ENCODE peak calls at places on chromosomes 16 and 17, in five cellular contexts. H is ACHN, W is NCI-H1092 treated with DMSO at 0.1 percent for 48 hours, D is testis, L is A549. E is an unnamed sample.

GRCh38 chr16:25366078-25366477 is 108.4 kb upstream of the ZKSCAN2 start:
- DNase-seq in L (no peak), W (no peak), H (no peak), D (no peak), E (peak)

GRCh38 chr17:39999067-39999466 is 16.2 kb upstream of the CSF3 start:
- DNase-seq in W (no peak), H (no peak), L (no peak), D (no peak), E (no peak)

GRCh38 chr17:27529230-27529796 is 73.1 kb downstream of the KSR1 start:
- DNase-seq in W (no peak), L (no peak), D (no peak), H (peak), E (no peak)

GRCh38 chr17:60039096-60039495 is 39.6 kb downstream of the HEATR6 start:
- DNase-seq in L (no peak), H (no peak), D (no peak), W (no peak), E (no peak)

GRCh38 chr17:47465165-47465564 is 65.7 kb upstream of the NPEPPS start:
- DNase-seq in H (no peak), W (no peak), D (no peak), L (no peak), E (no peak)

GRCh38 chr16:11632455-11632921 is 35.8 kb upstream of the SNN start:
- DNase-seq in W (no peak), D (peak), L (no peak), H (no peak), E (no peak)

GRCh38 chr16:74605746-74606520 is 981 bp downstream of the GLG1 start:
- DNase-seq in D (no peak), W (peak), L (no peak), H (no peak), E (no peak)

GRCh38 chr17:38912221-38912813 is 13.1 kb upstream of the LASP1NB start:
- DNase-seq in H (no peak), W (no peak), L (no peak), D (peak), E (no peak)

GRCh38 chr17:78434455-78435329 is 56.2 kb downstream of the PGS1 start:
- DNase-seq in L (no peak), H (no peak), D (no peak), W (no peak), E (no peak)

GRCh38 chr17:75096082-75096625 is 8.4 kb downstream of the SLC16A5 start:
- DNase-seq in L (peak), W (no peak), H (peak), D (no peak), E (no peak)

GRCh38 chr16:50304467-50305440 is 38.4 kb downstream of the ADCY7 start:
- DNase-seq in H (no peak), D (no peak), W (no peak), L (no peak), E (no peak)

GRCh38 chr16:69187387-69187890 is 475 bp downstream of the SNTB2 start:
- DNase-seq in L (peak), W (peak), D (peak), H (peak), E (no peak)

GRCh38 chr16:2610781-2611498 is 71.4 kb upstream of the KCTD5 start:
- DNase-seq in L (no peak), W (no peak), D (no peak), H (no peak), E (no peak)

GRCh38 chr17:53655591-53655990 is 167.1 kb upstream of the KIF2B start:
- DNase-seq in W (no peak), D (no peak), L (no peak), H (peak), E (no peak)

GRCh38 chr16:6165330-6165984 is 1067.9 kb upstream of the EEF2KMT start:
- DNase-seq in W (no peak), L (no peak), H (peak), D (no peak), E (no peak)

GRCh38 chr16:19771796-19772195 is 53.7 kb downstream of the IQCK start:
- DNase-seq in L (no peak), H (no peak), D (no peak), W (no peak), E (no peak)

GRCh38 chr17:77217566-77217965 is 76.8 kb downstream of the SEC14L1 start:
- DNase-seq in W (peak), D (peak), H (no peak), L (no peak), E (no peak)

GRCh38 chr17:39096435-39097158 is 54.8 kb downstream of the PLXDC1 start:
- DNase-seq in W (no peak), L (no peak), H (no peak), D (peak), E (peak)

GRCh38 chr17:75271233-75271954 is 363 bp upstream of the MIF4GD start:
- DNase-seq in H (peak), W (peak), D (peak), L (peak), E (peak)

GRCh38 chr17:60303406-60304099 is 88.4 kb downstream of the USP32 start:
- DNase-seq in H (no peak), L (no peak), W (no peak), D (no peak), E (no peak)

GRCh38 chr17:6542577-6542976 is 13.8 kb downstream of the PITPNM3 start:
- DNase-seq in L (no peak), D (no peak), H (no peak), W (no peak), E (no peak)

GRCh38 chr16:84228321-84228838 is 11.4 kb downstream of the KCNG4 start:
- DNase-seq in D (peak), L (peak), H (peak), W (no peak), E (no peak)

GRCh38 chr17:66525338-66525737 is 222.9 kb downstream of the PRKCA start:
- DNase-seq in L (no peak), D (no peak), W (no peak), H (no peak), E (no peak)

GRCh38 chr16:9033125-9033830 is 58.2 kb upstream of the HAPSTR1 start:
- DNase-seq in L (peak), H (peak), W (peak), D (peak), E (peak)

GRCh38 chr17:38741853-38742421 is 6.2 kb downstream of the PCGF2 start:
- DNase-seq in H (no peak), L (no peak), D (no peak), W (no peak), E (no peak)

GRCh38 chr16:30738984-30739951 is 9.0 kb upstream of the PHKG2 start:
- DNase-seq in L (no peak), W (no peak), H (no peak), D (no peak), E (no peak)

GRCh38 chr17:36740157-36740556 is 138.8 kb downstream of the MRM1 start:
- DNase-seq in H (no peak), W (no peak), D (no peak), L (no peak), E (no peak)

GRCh38 chr17:72334205-72334604 is 213.4 kb downstream of the SOX9 start:
- DNase-seq in D (no peak), L (no peak), W (no peak), H (no peak), E (no peak)

GRCh38 chr17:79944821-79945391 is 90.8 kb downstream of the TBC1D16 start:
- DNase-seq in W (no peak), L (no peak), H (no peak), D (no peak), E (no peak)

GRCh38 chr17:64187093-64187895 is 57.4 kb upstream of the ERN1 start:
- DNase-seq in H (no peak), W (no peak), L (no peak), D (no peak), E (no peak)

GRCh38 chr17:72681844-72682243 is 410.6 kb downstream of the SLC39A11 start:
- DNase-seq in L (no peak), W (no peak), D (no peak), H (no peak), E (no peak)

GRCh38 chr16:66711581-66711980 is 15.0 kb upstream of the CMTM4 start:
- DNase-seq in H (no peak), D (no peak), W (no peak), L (no peak), E (no peak)

GRCh38 chr17:10713336-10713735 is 15.9 kb downstream of the ADPRM start:
- DNase-seq in D (no peak), W (no peak), L (no peak), H (no peak), E (no peak)

GRCh38 chr16:31430380-31431052 is 2.4 kb upstream of the COX6A2 start:
- DNase-seq in L (no peak), D (no peak), H (no peak), W (no peak), E (no peak)

GRCh38 chr16:50093607-50094570 is 28.1 kb downstream of the HEATR3 start:
- DNase-seq in W (no peak), L (no peak), H (no peak), D (peak), E (no peak)

GRCh38 chr16:54930034-54930938 is at the start of gene IRX5:
- DNase-seq in D (peak), W (peak), H (peak), L (peak), E (peak)

GRCh38 chr16:85153656-85154091 is 41.4 kb upstream of the CIBAR2 start:
- DNase-seq in W (no peak), L (no peak), D (no peak), H (no peak), E (no peak)

GRCh38 chr17:32912218-32912897 is 15.6 kb upstream of the TMEM98 start:
- DNase-seq in D (peak), W (peak), H (no peak), L (no peak), E (no peak)

GRCh38 chr16:6976716-6977115 is 355.9 kb upstream of the RBFOX1 start:
- DNase-seq in H (no peak), L (no peak), W (no peak), D (no peak), E (no peak)

E was measured in Jurkat, Clone E6-1.